ENCODE peak calls at places on chromosomes 2 and 18, in ten cellular contexts. One of them, this sample, is unnamed.
A peak's percentile ranks its signal among the peaks of the same experiment; 100 is the strongest.

GRCh38 chr2:8457620-8458255 is 224.1 kb upstream of the ID2 start:
- DNase-seq in HCT116: no peak
- DNase-seq in mesendoderm: peak; percentile 14
- DNase-seq in neuronal stem cell: no peak
- DNase-seq in mammary epithelial cell: no peak
- DNase-seq in Karpas-422: no peak
- DNase-seq in H1: no peak
- DNase-seq in IMR-90: no peak
- DNase-seq in GM23248: no peak
- DNase-seq in endodermal cell: peak; percentile 60
- DNase-seq in this sample: no peak

GRCh38 chr18:70420151-70420898 is 131.5 kb downstream of the SOCS6 start:
- DNase-seq in HCT116: no peak
- DNase-seq in mesendoderm: no peak
- DNase-seq in neuronal stem cell: no peak
- DNase-seq in mammary epithelial cell: no peak
- DNase-seq in Karpas-422: no peak
- DNase-seq in H1: no peak
- DNase-seq in IMR-90: peak; percentile 71
- DNase-seq in GM23248: peak; percentile 84
- DNase-seq in endodermal cell: no peak
- DNase-seq in this sample: peak; percentile 44

GRCh38 chr2:85796046-85796548 is 42.3 kb downstream of the ATOH8 start:
- DNase-seq in HCT116: no peak
- DNase-seq in mesendoderm: no peak
- DNase-seq in neuronal stem cell: no peak
- DNase-seq in mammary epithelial cell: no peak
- DNase-seq in Karpas-422: no peak
- DNase-seq in H1: no peak
- DNase-seq in IMR-90: no peak
- DNase-seq in GM23248: no peak
- DNase-seq in endodermal cell: no peak
- DNase-seq in this sample: no peak

GRCh38 chr2:12287220-12287751 is 429.4 kb upstream of the TRIB2 start:
- DNase-seq in HCT116: no peak
- DNase-seq in mesendoderm: no peak
- DNase-seq in neuronal stem cell: no peak
- DNase-seq in mammary epithelial cell: peak; percentile 67
- DNase-seq in Karpas-422: no peak
- DNase-seq in H1: no peak
- DNase-seq in IMR-90: no peak
- DNase-seq in GM23248: peak; percentile 44
- DNase-seq in endodermal cell: no peak
- DNase-seq in this sample: no peak

GRCh38 chr18:54359233-54359632 is 1.5 kb downstream of the C18orf54 start:
- DNase-seq in HCT116: no peak
- DNase-seq in mesendoderm: no peak
- DNase-seq in neuronal stem cell: no peak
- DNase-seq in mammary epithelial cell: no peak
- DNase-seq in Karpas-422: no peak
- DNase-seq in H1: no peak
- DNase-seq in IMR-90: peak; percentile 11
- DNase-seq in GM23248: peak; percentile 5
- DNase-seq in endodermal cell: no peak
- DNase-seq in this sample: peak; percentile 39

GRCh38 chr18:80169607-80170006 is 60.5 kb downstream of the ADNP2 start:
- DNase-seq in HCT116: no peak
- DNase-seq in mesendoderm: no peak
- DNase-seq in neuronal stem cell: no peak
- DNase-seq in mammary epithelial cell: peak; percentile 24
- DNase-seq in Karpas-422: no peak
- DNase-seq in H1: no peak
- DNase-seq in IMR-90: peak; percentile 50
- DNase-seq in GM23248: peak; percentile 42
- DNase-seq in endodermal cell: no peak
- DNase-seq in this sample: no peak

GRCh38 chr2:210035679-210036078 is 33.2 kb downstream of the RPE start:
- DNase-seq in HCT116: no peak
- DNase-seq in mesendoderm: no peak
- DNase-seq in neuronal stem cell: no peak
- DNase-seq in mammary epithelial cell: no peak
- DNase-seq in Karpas-422: no peak
- DNase-seq in H1: no peak
- DNase-seq in IMR-90: no peak
- DNase-seq in GM23248: no peak
- DNase-seq in endodermal cell: no peak
- DNase-seq in this sample: no peak

GRCh38 chr2:224973112-224974016 is 68.9 kb downstream of the DOCK10 start:
- DNase-seq in HCT116: no peak
- DNase-seq in mesendoderm: no peak
- DNase-seq in neuronal stem cell: no peak
- DNase-seq in mammary epithelial cell: peak; percentile 48
- DNase-seq in Karpas-422: no peak
- DNase-seq in H1: no peak
- DNase-seq in IMR-90: no peak
- DNase-seq in GM23248: peak; percentile 50
- DNase-seq in endodermal cell: no peak
- DNase-seq in this sample: peak; percentile 69

DNA sequence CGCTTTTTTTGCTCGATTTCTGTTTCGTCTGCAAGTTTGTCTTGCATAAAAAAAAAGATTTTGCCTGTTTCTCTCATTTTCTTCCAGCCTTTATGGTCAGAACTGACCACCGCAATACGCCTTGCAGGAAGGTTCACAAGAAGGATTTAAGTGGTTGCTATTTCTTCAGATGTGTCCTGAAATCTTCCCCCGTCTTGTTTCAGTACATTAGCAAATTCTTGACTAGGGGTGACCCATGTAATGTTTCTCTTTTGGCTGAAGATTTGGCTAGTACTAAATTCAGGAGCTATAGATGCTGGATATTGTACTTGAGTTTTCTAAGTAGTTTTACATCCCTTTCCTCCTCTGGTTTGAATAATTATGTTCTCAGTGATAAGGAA is 2.5 kb downstream of the PHLPP1 start:
- DNase-seq in HCT116: no peak
- DNase-seq in mesendoderm: peak; percentile 30
- DNase-seq in neuronal stem cell: no peak
- DNase-seq in mammary epithelial cell: peak; percentile 7
- DNase-seq in Karpas-422: no peak
- DNase-seq in H1: no peak
- DNase-seq in IMR-90: peak; percentile 26
- DNase-seq in GM23248: peak; percentile 45
- DNase-seq in endodermal cell: no peak
- DNase-seq in this sample: peak; percentile 29
- H3K4me3 ChIP-seq in HCT116: peak overlapping the region; percentile 49
- H3K4me3 ChIP-seq in mesendoderm: peak overlapping the region; percentile 72
- H3K4me3 ChIP-seq in neuronal stem cell: peak overlapping the region; percentile 98
- H3K4me3 ChIP-seq in mammary epithelial cell: peak overlapping the region; percentile 66
- H3K4me3 ChIP-seq in Karpas-422: peak overlapping the region; percentile 47
- H3K4me3 ChIP-seq in H1: peak overlapping the region; percentile 71
- H3K4me3 ChIP-seq in IMR-90: peak overlapping the region; percentile 67
- H3K4me3 ChIP-seq in GM23248: peak overlapping the region; percentile 73
- H3K4me3 ChIP-seq in endodermal cell: peak overlapping the region; percentile 86
- H3K4me3 ChIP-seq in this sample: peak overlapping the region; percentile 81

GRCh38 chr2:73995810-73996209 is 11.1 kb downstream of the TET3 start:
- DNase-seq in HCT116: no peak
- DNase-seq in mesendoderm: no peak
- DNase-seq in neuronal stem cell: no peak
- DNase-seq in mammary epithelial cell: no peak
- DNase-seq in Karpas-422: peak; percentile 53
- DNase-seq in H1: no peak
- DNase-seq in IMR-90: no peak
- DNase-seq in GM23248: no peak
- DNase-seq in endodermal cell: no peak
- DNase-seq in this sample: no peak

GRCh38 chr2:73994544-73994831 is 9.8 kb downstream of the TET3 start:
- DNase-seq in HCT116: no peak
- DNase-seq in mesendoderm: no peak
- DNase-seq in neuronal stem cell: no peak
- DNase-seq in mammary epithelial cell: no peak
- DNase-seq in Karpas-422: no peak
- DNase-seq in H1: no peak
- DNase-seq in IMR-90: no peak
- DNase-seq in GM23248: no peak
- DNase-seq in endodermal cell: no peak
- DNase-seq in this sample: no peak

GRCh38 chr2:73992036-73992435 is 7.3 kb downstream of the TET3 start:
- DNase-seq in HCT116: no peak
- DNase-seq in mesendoderm: no peak
- DNase-seq in neuronal stem cell: no peak
- DNase-seq in mammary epithelial cell: peak; percentile 66
- DNase-seq in Karpas-422: no peak
- DNase-seq in H1: no peak
- DNase-seq in IMR-90: no peak
- DNase-seq in GM23248: no peak
- DNase-seq in endodermal cell: no peak
- DNase-seq in this sample: no peak

GRCh38 chr2:73993376-73993775 is 8.7 kb downstream of the TET3 start:
- DNase-seq in HCT116: no peak
- DNase-seq in mesendoderm: no peak
- DNase-seq in neuronal stem cell: no peak
- DNase-seq in mammary epithelial cell: peak; percentile 40
- DNase-seq in Karpas-422: no peak
- DNase-seq in H1: no peak
- DNase-seq in IMR-90: no peak
- DNase-seq in GM23248: peak; percentile 44
- DNase-seq in endodermal cell: no peak
- DNase-seq in this sample: no peak

GRCh38 chr2:73993799-73994543 is 9.3 kb downstream of the TET3 start:
- DNase-seq in HCT116: no peak
- DNase-seq in mesendoderm: no peak
- DNase-seq in neuronal stem cell: no peak
- DNase-seq in mammary epithelial cell: peak; percentile 46
- DNase-seq in Karpas-422: no peak
- DNase-seq in H1: no peak
- DNase-seq in IMR-90: no peak
- DNase-seq in GM23248: peak; percentile 27
- DNase-seq in endodermal cell: no peak
- DNase-seq in this sample: no peak
- H3K4me1 ChIP-seq in HCT116: peaks cover 51% of the 10 kb centered on the region
- H3K4me1 ChIP-seq in mesendoderm: no peaks in the 10 kb centered on the region
- H3K4me1 ChIP-seq in neuronal stem cell: peaks cover 5% of the 10 kb centered on the region
- H3K4me1 ChIP-seq in mammary epithelial cell: peaks cover 43% of the 10 kb centered on the region
- H3K4me1 ChIP-seq in Karpas-422: peaks cover 17% of the 10 kb centered on the region
- H3K4me1 ChIP-seq in H1: peaks cover 10% of the 10 kb centered on the region
- H3K4me1 ChIP-seq in IMR-90: peaks cover 4% of the 10 kb centered on the region
- H3K4me1 ChIP-seq in GM23248: peaks cover 12% of the 10 kb centered on the region
- H3K4me1 ChIP-seq in endodermal cell: peaks cover 2% of the 10 kb centered on the region
- H3K4me1 ChIP-seq in this sample: no peaks in the 10 kb centered on the region

GRCh38 chr2:48450256-48450655 is 79.7 kb upstream of the STON1 start:
- DNase-seq in HCT116: no peak
- DNase-seq in mesendoderm: no peak
- DNase-seq in neuronal stem cell: no peak
- DNase-seq in mammary epithelial cell: no peak
- DNase-seq in Karpas-422: no peak
- DNase-seq in H1: no peak
- DNase-seq in IMR-90: no peak
- DNase-seq in GM23248: no peak
- DNase-seq in endodermal cell: no peak
- DNase-seq in this sample: no peak

GRCh38 chr2:48452108-48452507 is 77.8 kb upstream of the STON1 start:
- DNase-seq in HCT116: no peak
- DNase-seq in mesendoderm: peak; percentile 77
- DNase-seq in neuronal stem cell: no peak
- DNase-seq in mammary epithelial cell: no peak
- DNase-seq in Karpas-422: no peak
- DNase-seq in H1: no peak
- DNase-seq in IMR-90: no peak
- DNase-seq in GM23248: no peak
- DNase-seq in endodermal cell: no peak
- DNase-seq in this sample: no peak

GRCh38 chr2:48454504-48454903 is 75.5 kb upstream of the STON1 start:
- DNase-seq in HCT116: no peak
- DNase-seq in mesendoderm: peak; percentile 26
- DNase-seq in neuronal stem cell: no peak
- DNase-seq in mammary epithelial cell: no peak
- DNase-seq in Karpas-422: no peak
- DNase-seq in H1: no peak
- DNase-seq in IMR-90: peak; percentile 19
- DNase-seq in GM23248: peak; percentile 40
- DNase-seq in endodermal cell: no peak
- DNase-seq in this sample: peak; percentile 57

GRCh38 chr2:48448274-48449061 is 81.5 kb upstream of the STON1 start:
- DNase-seq in HCT116: no peak
- DNase-seq in mesendoderm: no peak
- DNase-seq in neuronal stem cell: no peak
- DNase-seq in mammary epithelial cell: peak; percentile 78
- DNase-seq in Karpas-422: no peak
- DNase-seq in H1: no peak
- DNase-seq in IMR-90: peak; percentile 71
- DNase-seq in GM23248: peak; percentile 86
- DNase-seq in endodermal cell: no peak
- DNase-seq in this sample: peak; percentile 82

DNA sequence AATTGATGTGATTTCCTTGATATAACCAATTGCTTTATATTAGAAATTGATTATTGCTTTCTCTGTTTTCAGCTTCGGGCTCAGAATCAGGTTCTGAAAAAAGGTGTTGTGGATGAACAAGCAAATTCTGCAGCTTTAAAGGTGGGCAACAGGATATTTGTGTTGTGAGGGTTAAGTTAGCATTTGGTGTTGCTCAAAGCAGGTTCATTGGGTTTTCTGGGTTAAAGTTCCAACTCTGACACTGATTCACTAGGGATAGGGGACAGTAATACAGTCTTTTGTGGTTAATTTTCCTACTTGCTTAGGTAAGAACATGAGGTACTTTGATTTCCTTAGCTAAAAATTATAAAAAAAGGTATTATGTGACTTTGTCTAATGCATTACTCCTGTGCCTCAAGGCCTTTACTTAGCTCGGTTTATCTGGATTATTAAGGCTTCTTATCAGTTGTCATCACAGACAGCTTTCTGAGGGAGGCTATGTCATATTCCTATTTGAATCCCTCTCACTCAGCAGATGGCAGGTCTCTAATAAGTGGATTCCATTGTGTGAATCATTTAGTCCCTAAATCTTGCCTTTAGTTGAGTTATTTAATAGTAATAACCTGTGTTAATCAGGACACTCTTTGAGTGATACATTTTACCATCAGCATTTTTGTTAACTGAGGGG is 78.9 kb upstream of the STON1 start:
- DNase-seq in HCT116: no peak
- DNase-seq in mesendoderm: no peak
- DNase-seq in neuronal stem cell: no peak
- DNase-seq in mammary epithelial cell: no peak
- DNase-seq in Karpas-422: no peak
- DNase-seq in H1: no peak
- DNase-seq in IMR-90: no peak
- DNase-seq in GM23248: no peak
- DNase-seq in endodermal cell: no peak
- DNase-seq in this sample: no peak
- H3K9ac ChIP-seq in HCT116: no peak overlapping the region
- H3K9ac ChIP-seq in mesendoderm: no peak overlapping the region
- H3K9ac ChIP-seq in neuronal stem cell: no peak overlapping the region
- H3K9ac ChIP-seq in mammary epithelial cell: no peak overlapping the region
- H3K9ac ChIP-seq in Karpas-422: no peak overlapping the region
- H3K9ac ChIP-seq in H1: no peak overlapping the region
- H3K9ac ChIP-seq in IMR-90: no peak overlapping the region
- H3K9ac ChIP-seq in GM23248: no peak overlapping the region
- H3K9ac ChIP-seq in endodermal cell: no peak overlapping the region
- H3K9ac ChIP-seq in this sample: no peak overlapping the region

DNA sequence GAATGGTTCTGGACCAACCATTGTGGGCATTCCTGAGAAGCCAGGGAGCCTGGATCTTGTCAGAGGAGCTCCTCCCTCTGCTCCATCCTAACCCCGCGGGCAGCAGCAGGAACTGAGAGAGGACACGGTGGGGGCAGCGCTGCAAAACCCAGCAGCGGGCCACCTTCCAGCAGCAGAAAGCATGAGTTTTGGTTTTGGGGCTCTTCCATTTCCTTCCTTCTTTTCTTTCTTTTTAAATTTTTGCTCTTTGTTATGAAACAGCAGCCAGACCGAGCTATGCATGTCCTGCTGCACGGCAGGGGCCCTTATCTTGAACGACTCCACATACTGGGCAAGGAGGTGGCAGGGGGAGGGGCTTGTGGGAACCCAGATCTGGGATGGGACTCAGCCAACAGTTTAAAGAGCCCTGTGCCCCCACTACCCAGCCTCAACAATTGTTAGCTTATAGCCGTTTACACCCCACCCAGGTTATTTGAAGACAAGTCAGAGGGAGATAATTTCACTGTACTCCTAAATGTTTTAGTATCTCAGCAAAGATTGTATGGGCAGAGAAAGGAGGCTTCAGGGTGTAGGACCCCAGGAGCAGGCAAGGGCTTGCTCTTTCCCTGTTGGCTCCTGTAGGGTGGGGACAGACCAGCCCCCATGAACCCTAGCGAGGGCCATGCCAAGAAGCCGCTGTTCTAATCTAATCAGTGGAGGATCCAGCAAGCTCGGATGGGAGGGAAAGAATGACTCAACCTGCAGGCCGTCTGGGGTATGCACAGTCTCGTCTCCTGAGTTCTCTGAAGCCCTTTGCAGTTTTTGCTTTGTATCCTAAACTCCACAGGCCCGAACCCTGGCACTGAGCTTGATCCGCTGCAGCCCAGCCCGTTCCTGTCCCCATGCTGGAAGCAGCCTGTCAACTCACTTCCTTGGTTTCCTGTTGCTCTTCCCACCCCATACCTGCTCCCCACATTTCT is 75.3 kb downstream of the LRRFIP1 start:
- DNase-seq in HCT116: no peak
- DNase-seq in mesendoderm: peak; percentile 91
- DNase-seq in neuronal stem cell: no peak
- DNase-seq in mammary epithelial cell: peak; percentile 46
- DNase-seq in Karpas-422: no peak
- DNase-seq in H1: no peak
- DNase-seq in IMR-90: peak; percentile 75
- DNase-seq in GM23248: peak; percentile 83
- DNase-seq in endodermal cell: peak; percentile 86
- DNase-seq in this sample: peak; percentile 73
- H3K4me3 ChIP-seq in HCT116: no peak overlapping the region
- H3K4me3 ChIP-seq in mesendoderm: no peak overlapping the region
- H3K4me3 ChIP-seq in neuronal stem cell: no peak overlapping the region
- H3K4me3 ChIP-seq in mammary epithelial cell: no peak overlapping the region
- H3K4me3 ChIP-seq in Karpas-422: no peak overlapping the region
- H3K4me3 ChIP-seq in H1: no peak overlapping the region
- H3K4me3 ChIP-seq in IMR-90: no peak overlapping the region
- H3K4me3 ChIP-seq in GM23248: peak overlapping the region; percentile 49
- H3K4me3 ChIP-seq in endodermal cell: peak overlapping the region; percentile 38
- H3K4me3 ChIP-seq in this sample: peak overlapping the region; percentile 44